ENCODE peak calls at places on chromosomes 4 and X, in seven cellular contexts. D is activated T-cell treated with anti-CD3 and anti-CD28 coated beads for 1 hour, Q is HS-5, J is HT1080, H is AG04450, Y is H54, F is cardiac fibroblast. O is an unnamed sample.

GRCh38 chr4:6783111-6783981 is 819 bp downstream of the KIAA0232 start:
- DNase-seq in D (peak), Q (no peak), J (peak), H (peak), Y (peak), F (peak), O (peak)

GRCh38 chrX:66200855-66201795 is 37.1 kb downstream of the HEPH start:
- DNase-seq in D (no peak), Q (no peak), J (no peak), H (no peak), Y (no peak), F (peak), O (peak)

GRCh38 chr4:182832352-182833120 is 84.7 kb downstream of the DCTD start:
- DNase-seq in D (no peak), Q (no peak), J (no peak), H (no peak), Y (no peak), F (no peak), O (peak)

GRCh38 chrX:16524327-16524726 is 125.6 kb upstream of the S100G start:
- DNase-seq in D (no peak), Q (no peak), J (no peak), H (no peak), Y (no peak), F (no peak), O (no peak)

GRCh38 chr4:3338976-3339531 is 46.2 kb downstream of the RGS12 start:
- DNase-seq in D (no peak), Q (no peak), J (no peak), H (no peak), Y (no peak), F (no peak), O (no peak)

GRCh38 chr4:123505077-123505456 is 108.5 kb downstream of the SPRY1 start:
- DNase-seq in D (no peak), Q (no peak), J (no peak), H (no peak), Y (no peak), F (peak), O (no peak)

GRCh38 chrX:134623293-134624045 is 34.8 kb downstream of the PLAC1 start:
- DNase-seq in D (no peak), Q (no peak), J (peak), H (no peak), Y (no peak), F (peak), O (no peak)

GRCh38 chr4:6517171-6517570 is 44.8 kb upstream of the PPP2R2C start:
- DNase-seq in D (no peak), Q (no peak), J (no peak), H (no peak), Y (no peak), F (no peak), O (no peak)

GRCh38 chr4:145507636-145508035 is 26.0 kb downstream of the SMAD1 start:
- DNase-seq in D (no peak), Q (no peak), J (peak), H (no peak), Y (no peak), F (peak), O (no peak)

GRCh38 chr4:93827272-93827947 is 1.1 kb upstream of the ATOH1 start:
- DNase-seq in D (no peak), Q (no peak), J (no peak), H (no peak), Y (no peak), F (no peak), O (no peak)

GRCh38 chrX:16617382-16617781 is 32.6 kb upstream of the S100G start:
- DNase-seq in D (no peak), Q (no peak), J (no peak), H (no peak), Y (no peak), F (no peak), O (no peak)

GRCh38 chr4:186068581-186069402 is at the start of gene TLR3:
- DNase-seq in D (no peak), Q (peak), J (peak), H (no peak), Y (no peak), F (peak), O (no peak)

GRCh38 chr4:140005699-140006098 is 148.3 kb downstream of the MAML3 start:
- DNase-seq in D (no peak), Q (no peak), J (peak), H (no peak), Y (no peak), F (no peak), O (no peak)

GRCh38 chr4:8393593-8394038 is 46.9 kb downstream of the ACOX3 start:
- DNase-seq in D (no peak), Q (peak), J (peak), H (peak), Y (peak), F (peak), O (peak)

GRCh38 chrX:68650491-68650890 is 3.0 kb downstream of the STARD8 start:
- DNase-seq in D (no peak), Q (no peak), J (peak), H (no peak), Y (no peak), F (no peak), O (no peak)

GRCh38 chr4:166421556-166422156 is 548.6 kb downstream of the TLL1 start:
- DNase-seq in D (no peak), Q (no peak), J (peak), H (no peak), Y (no peak), F (peak), O (no peak)

GRCh38 chr4:87633239-87633638 is 16.8 kb upstream of the DMP1 start:
- DNase-seq in D (no peak), Q (no peak), J (peak), H (no peak), Y (no peak), F (peak), O (no peak)

GRCh38 chrX:18899796-18900380 is 84.0 kb downstream of the PHKA2 start:
- DNase-seq in D (no peak), Q (no peak), J (no peak), H (no peak), Y (no peak), F (peak), O (no peak)

GRCh38 chr4:3294401-3295241 is 1.8 kb downstream of the RGS12 start:
- DNase-seq in D (no peak), Q (no peak), J (no peak), H (no peak), Y (no peak), F (no peak), O (no peak)

O was measured in globus pallidus.